ENCODE peak calls at places on chromosome 10, in seven cellular contexts. One of them, this sample, is unnamed.

GRCh38 chr10:34854147-34854601 is 39.1 kb upstream of the PARD3 start:
- DNase-seq in CD4-positive, alpha-beta T cell: no peak
- DNase-seq in HEK293T: no peak
- DNase-seq in activated CD4-positive, alpha-beta memory T cell treated with anti-CD3 and anti-CD28 coated beads for 36 hours: no peak
- DNase-seq in Panc1: no peak
- DNase-seq in anterior cingulate cortex: peak; percentile 25
- DNase-seq in transverse colon: no peak
- DNase-seq in this sample: no peak

GRCh38 chr10:46549171-46550075 is 7.0 kb downstream of the GPRIN2 start:
- DNase-seq in HEK293T: no peak
- DNase-seq in Panc1: no peak
- DNase-seq in CD4-positive, alpha-beta T cell: no peak
- DNase-seq in transverse colon: peak; percentile 12
- DNase-seq in anterior cingulate cortex: no peak
- DNase-seq in activated CD4-positive, alpha-beta memory T cell treated with anti-CD3 and anti-CD28 coated beads for 36 hours: no peak
- DNase-seq in this sample: no peak

GRCh38 chr10:86824151-86824550 is 67.7 kb downstream of the BMPR1A start:
- DNase-seq in CD4-positive, alpha-beta T cell: no peak
- DNase-seq in HEK293T: no peak
- DNase-seq in Panc1: no peak
- DNase-seq in anterior cingulate cortex: no peak
- DNase-seq in activated CD4-positive, alpha-beta memory T cell treated with anti-CD3 and anti-CD28 coated beads for 36 hours: no peak
- DNase-seq in transverse colon: no peak
- DNase-seq in this sample: no peak

GRCh38 chr10:24871501-24871900 is 80.9 kb downstream of the PRTFDC1 start:
- DNase-seq in HEK293T: no peak
- DNase-seq in anterior cingulate cortex: no peak
- DNase-seq in transverse colon: no peak
- DNase-seq in Panc1: no peak
- DNase-seq in activated CD4-positive, alpha-beta memory T cell treated with anti-CD3 and anti-CD28 coated beads for 36 hours: no peak
- DNase-seq in CD4-positive, alpha-beta T cell: no peak
- DNase-seq in this sample: no peak

GRCh38 chr10:66467042-66467441 is 458.8 kb upstream of the LRRTM3 start:
- DNase-seq in anterior cingulate cortex: no peak
- DNase-seq in Panc1: no peak
- DNase-seq in CD4-positive, alpha-beta T cell: no peak
- DNase-seq in activated CD4-positive, alpha-beta memory T cell treated with anti-CD3 and anti-CD28 coated beads for 36 hours: no peak
- DNase-seq in HEK293T: no peak
- DNase-seq in transverse colon: no peak
- DNase-seq in this sample: no peak

GRCh38 chr10:106648534-106649481 is 515.7 kb downstream of the SORCS1 start:
- DNase-seq in CD4-positive, alpha-beta T cell: no peak
- DNase-seq in activated CD4-positive, alpha-beta memory T cell treated with anti-CD3 and anti-CD28 coated beads for 36 hours: no peak
- DNase-seq in Panc1: no peak
- DNase-seq in anterior cingulate cortex: no peak
- DNase-seq in HEK293T: no peak
- DNase-seq in transverse colon: no peak
- DNase-seq in this sample: no peak

GRCh38 chr10:97731346-97732051 is 5.4 kb upstream of the ZFYVE27 start:
- DNase-seq in HEK293T: peak; percentile 76
- DNase-seq in Panc1: peak; percentile 82
- DNase-seq in activated CD4-positive, alpha-beta memory T cell treated with anti-CD3 and anti-CD28 coated beads for 36 hours: peak; percentile 63
- DNase-seq in transverse colon: peak; percentile 79
- DNase-seq in anterior cingulate cortex: peak; percentile 26
- DNase-seq in CD4-positive, alpha-beta T cell: peak; percentile 49
- DNase-seq in this sample: peak; percentile 58

GRCh38 chr10:21173964-21174669 is 277.0 kb upstream of the NEBL start:
- DNase-seq in anterior cingulate cortex: peak; percentile 70
- DNase-seq in transverse colon: peak; percentile 66
- DNase-seq in Panc1: no peak
- DNase-seq in HEK293T: peak; percentile 55
- DNase-seq in CD4-positive, alpha-beta T cell: no peak
- DNase-seq in activated CD4-positive, alpha-beta memory T cell treated with anti-CD3 and anti-CD28 coated beads for 36 hours: peak; percentile 36
- DNase-seq in this sample: no peak

GRCh38 chr10:121709674-121710073 is 111.4 kb upstream of the FGFR2 start:
- DNase-seq in HEK293T: no peak
- DNase-seq in anterior cingulate cortex: no peak
- DNase-seq in CD4-positive, alpha-beta T cell: no peak
- DNase-seq in Panc1: no peak
- DNase-seq in activated CD4-positive, alpha-beta memory T cell treated with anti-CD3 and anti-CD28 coated beads for 36 hours: no peak
- DNase-seq in transverse colon: no peak
- DNase-seq in this sample: no peak

GRCh38 chr10:43698156-43698555 is 49.5 kb upstream of the ZNF32 start:
- DNase-seq in transverse colon: no peak
- DNase-seq in CD4-positive, alpha-beta T cell: no peak
- DNase-seq in HEK293T: no peak
- DNase-seq in activated CD4-positive, alpha-beta memory T cell treated with anti-CD3 and anti-CD28 coated beads for 36 hours: no peak
- DNase-seq in anterior cingulate cortex: no peak
- DNase-seq in Panc1: no peak
- DNase-seq in this sample: no peak

GRCh38 chr10:17286562-17287089 is 58.6 kb downstream of the VIM start:
- DNase-seq in transverse colon: no peak
- DNase-seq in CD4-positive, alpha-beta T cell: no peak
- DNase-seq in activated CD4-positive, alpha-beta memory T cell treated with anti-CD3 and anti-CD28 coated beads for 36 hours: no peak
- DNase-seq in anterior cingulate cortex: no peak
- DNase-seq in HEK293T: no peak
- DNase-seq in Panc1: no peak
- DNase-seq in this sample: no peak

GRCh38 chr10:100879741-100880360 is 32.9 kb upstream of the SLF2 start:
- DNase-seq in Panc1: no peak
- DNase-seq in activated CD4-positive, alpha-beta memory T cell treated with anti-CD3 and anti-CD28 coated beads for 36 hours: no peak
- DNase-seq in HEK293T: no peak
- DNase-seq in anterior cingulate cortex: no peak
- DNase-seq in CD4-positive, alpha-beta T cell: no peak
- DNase-seq in transverse colon: no peak
- DNase-seq in this sample: no peak

GRCh38 chr10:67884842-67885680 is 605 bp downstream of the SIRT1 start:
- DNase-seq in transverse colon: peak; percentile 85
- DNase-seq in anterior cingulate cortex: peak; percentile 85
- DNase-seq in Panc1: peak; percentile 17
- DNase-seq in HEK293T: peak; percentile 63
- DNase-seq in CD4-positive, alpha-beta T cell: peak; percentile 71
- DNase-seq in activated CD4-positive, alpha-beta memory T cell treated with anti-CD3 and anti-CD28 coated beads for 36 hours: peak; percentile 86
- DNase-seq in this sample: peak; percentile 69

GRCh38 chr10:17199351-17199804 is 2.1 kb downstream of the TRDMT1 start:
- DNase-seq in activated CD4-positive, alpha-beta memory T cell treated with anti-CD3 and anti-CD28 coated beads for 36 hours: no peak
- DNase-seq in anterior cingulate cortex: no peak
- DNase-seq in HEK293T: peak; percentile 28
- DNase-seq in transverse colon: no peak
- DNase-seq in Panc1: no peak
- DNase-seq in CD4-positive, alpha-beta T cell: no peak
- DNase-seq in this sample: no peak

GRCh38 chr10:78752708-78753107 is 316.1 kb upstream of the ZMIZ1 start:
- DNase-seq in activated CD4-positive, alpha-beta memory T cell treated with anti-CD3 and anti-CD28 coated beads for 36 hours: no peak
- DNase-seq in anterior cingulate cortex: no peak
- DNase-seq in CD4-positive, alpha-beta T cell: no peak
- DNase-seq in transverse colon: no peak
- DNase-seq in HEK293T: no peak
- DNase-seq in Panc1: no peak
- DNase-seq in this sample: no peak

GRCh38 chr10:11906714-11907113 is 83.6 kb downstream of the PROSER2 start:
- DNase-seq in HEK293T: no peak
- DNase-seq in activated CD4-positive, alpha-beta memory T cell treated with anti-CD3 and anti-CD28 coated beads for 36 hours: no peak
- DNase-seq in transverse colon: no peak
- DNase-seq in Panc1: no peak
- DNase-seq in anterior cingulate cortex: no peak
- DNase-seq in CD4-positive, alpha-beta T cell: no peak
- DNase-seq in this sample: no peak

GRCh38 chr10:61754553-61755540 is 92.1 kb downstream of the CABCOCO1 start:
- DNase-seq in activated CD4-positive, alpha-beta memory T cell treated with anti-CD3 and anti-CD28 coated beads for 36 hours: no peak
- DNase-seq in Panc1: no peak
- DNase-seq in anterior cingulate cortex: no peak
- DNase-seq in transverse colon: no peak
- DNase-seq in HEK293T: no peak
- DNase-seq in CD4-positive, alpha-beta T cell: no peak
- DNase-seq in this sample: no peak

GRCh38 chr10:96999987-97000386 is 167.9 kb downstream of the LCOR start:
- DNase-seq in anterior cingulate cortex: no peak
- DNase-seq in transverse colon: no peak
- DNase-seq in Panc1: no peak
- DNase-seq in HEK293T: no peak
- DNase-seq in activated CD4-positive, alpha-beta memory T cell treated with anti-CD3 and anti-CD28 coated beads for 36 hours: no peak
- DNase-seq in CD4-positive, alpha-beta T cell: no peak
- DNase-seq in this sample: no peak

GRCh38 chr10:76738991-76739390 is 898.6 kb downstream of the KCNMA1 start:
- DNase-seq in HEK293T: no peak
- DNase-seq in activated CD4-positive, alpha-beta memory T cell treated with anti-CD3 and anti-CD28 coated beads for 36 hours: no peak
- DNase-seq in CD4-positive, alpha-beta T cell: no peak
- DNase-seq in Panc1: no peak
- DNase-seq in anterior cingulate cortex: no peak
- DNase-seq in transverse colon: no peak
- DNase-seq in this sample: no peak

GRCh38 chr10:3783721-3784432 is 1.1 kb downstream of the KLF6 start:
- DNase-seq in Panc1: no peak
- DNase-seq in activated CD4-positive, alpha-beta memory T cell treated with anti-CD3 and anti-CD28 coated beads for 36 hours: peak; percentile 46
- DNase-seq in CD4-positive, alpha-beta T cell: peak; percentile 68
- DNase-seq in transverse colon: peak; percentile 74
- DNase-seq in anterior cingulate cortex: peak; percentile 62
- DNase-seq in HEK293T: no peak
- DNase-seq in this sample: peak; percentile 30

GRCh38 chr10:74778436-74779094 is 47.8 kb upstream of the KAT6B start:
- DNase-seq in CD4-positive, alpha-beta T cell: no peak
- DNase-seq in anterior cingulate cortex: no peak
- DNase-seq in transverse colon: no peak
- DNase-seq in HEK293T: no peak
- DNase-seq in Panc1: no peak
- DNase-seq in activated CD4-positive, alpha-beta memory T cell treated with anti-CD3 and anti-CD28 coated beads for 36 hours: no peak
- DNase-seq in this sample: no peak

This sample was measured in T-helper 1 cell.